ENCODE peak calls at places on chromosomes 11 and 22, in ten cellular contexts. One of them, this sample, is unnamed. For H3K27me3, the result is how much of the 10 kb centered on the place peaks cover.

GRCh38 chr11:66454828-66455227 is 11.9 kb upstream of the PELI3 start:
- DNase-seq in right lobe of liver: no peak
- DNase-seq in heart left ventricle: no peak
- DNase-seq in psoas muscle: no peak
- DNase-seq in uterus: no peak
- DNase-seq in esophagus muscularis mucosa: no peak
- DNase-seq in CD8-positive, alpha-beta memory T cell: no peak
- DNase-seq in neural progenitor cell: no peak
- DNase-seq in AG04450: no peak
- DNase-seq in ascending aorta: no peak
- DNase-seq in this sample: no peak

GRCh38 chr11:6474806-6475500 is 1.2 kb upstream of the TRIM3 start:
- DNase-seq in right lobe of liver: no peak
- DNase-seq in heart left ventricle: no peak
- DNase-seq in psoas muscle: no peak
- DNase-seq in uterus: no peak
- DNase-seq in esophagus muscularis mucosa: no peak
- DNase-seq in CD8-positive, alpha-beta memory T cell: no peak
- DNase-seq in neural progenitor cell: no peak
- DNase-seq in AG04450: no peak
- DNase-seq in ascending aorta: no peak
- DNase-seq in this sample: no peak

GRCh38 chr11:133234883-133235282 is 297.4 kb downstream of the OPCML start:
- DNase-seq in right lobe of liver: no peak
- DNase-seq in heart left ventricle: no peak
- DNase-seq in psoas muscle: no peak
- DNase-seq in uterus: no peak
- DNase-seq in esophagus muscularis mucosa: no peak
- DNase-seq in CD8-positive, alpha-beta memory T cell: no peak
- DNase-seq in neural progenitor cell: peak
- DNase-seq in AG04450: no peak
- DNase-seq in ascending aorta: no peak
- DNase-seq in this sample: no peak

GRCh38 chr11:1005913-1006312 is 30.6 kb downstream of the MUC6 start:
- DNase-seq in right lobe of liver: no peak
- DNase-seq in heart left ventricle: peak
- DNase-seq in psoas muscle: peak
- DNase-seq in uterus: peak
- DNase-seq in esophagus muscularis mucosa: no peak
- DNase-seq in CD8-positive, alpha-beta memory T cell: no peak
- DNase-seq in neural progenitor cell: no peak
- DNase-seq in AG04450: no peak
- DNase-seq in ascending aorta: no peak
- DNase-seq in this sample: no peak

GRCh38 chr11:113182288-113182687 is 132.1 kb upstream of the TTC12 start:
- DNase-seq in right lobe of liver: no peak
- DNase-seq in heart left ventricle: no peak
- DNase-seq in psoas muscle: no peak
- DNase-seq in uterus: no peak
- DNase-seq in esophagus muscularis mucosa: no peak
- DNase-seq in CD8-positive, alpha-beta memory T cell: no peak
- DNase-seq in neural progenitor cell: no peak
- DNase-seq in AG04450: no peak
- DNase-seq in ascending aorta: no peak
- DNase-seq in this sample: no peak

GRCh38 chr11:100573911-100574513 is 113.1 kb upstream of the ARHGAP42 start:
- DNase-seq in right lobe of liver: no peak
- DNase-seq in heart left ventricle: no peak
- DNase-seq in psoas muscle: no peak
- DNase-seq in uterus: no peak
- DNase-seq in esophagus muscularis mucosa: no peak
- DNase-seq in CD8-positive, alpha-beta memory T cell: no peak
- DNase-seq in neural progenitor cell: no peak
- DNase-seq in AG04450: no peak
- DNase-seq in ascending aorta: no peak
- DNase-seq in this sample: no peak

GRCh38 chr11:4094348-4095291 is at the start of gene RRM1:
- DNase-seq in right lobe of liver: peak
- DNase-seq in heart left ventricle: peak
- DNase-seq in psoas muscle: peak
- DNase-seq in uterus: peak
- DNase-seq in esophagus muscularis mucosa: peak
- DNase-seq in CD8-positive, alpha-beta memory T cell: peak
- DNase-seq in neural progenitor cell: peak
- DNase-seq in AG04450: peak
- DNase-seq in ascending aorta: peak
- DNase-seq in this sample: peak

GRCh38 chr11:74725701-74726100 is 5.5 kb downstream of the CHRDL2 start:
- DNase-seq in right lobe of liver: no peak
- DNase-seq in heart left ventricle: no peak
- DNase-seq in psoas muscle: no peak
- DNase-seq in uterus: no peak
- DNase-seq in esophagus muscularis mucosa: no peak
- DNase-seq in CD8-positive, alpha-beta memory T cell: no peak
- DNase-seq in neural progenitor cell: no peak
- DNase-seq in AG04450: peak
- DNase-seq in ascending aorta: no peak
- DNase-seq in this sample: no peak

GRCh38 chr11:87265132-87265531 is 227.4 kb downstream of the TMEM135 start:
- DNase-seq in right lobe of liver: no peak
- DNase-seq in heart left ventricle: no peak
- DNase-seq in psoas muscle: no peak
- DNase-seq in uterus: no peak
- DNase-seq in esophagus muscularis mucosa: no peak
- DNase-seq in CD8-positive, alpha-beta memory T cell: no peak
- DNase-seq in neural progenitor cell: no peak
- DNase-seq in AG04450: peak
- DNase-seq in ascending aorta: no peak
- DNase-seq in this sample: no peak

GRCh38 chr22:25461301-25461700 is 103.2 kb upstream of the GRK3 start:
- DNase-seq in right lobe of liver: no peak
- DNase-seq in heart left ventricle: no peak
- DNase-seq in psoas muscle: no peak
- DNase-seq in uterus: no peak
- DNase-seq in esophagus muscularis mucosa: no peak
- DNase-seq in CD8-positive, alpha-beta memory T cell: no peak
- DNase-seq in neural progenitor cell: no peak
- DNase-seq in AG04450: no peak
- DNase-seq in ascending aorta: no peak
- DNase-seq in this sample: no peak

GRCh38 chr22:41994506-41994905 is 4.1 kb upstream of the WBP2NL start:
- DNase-seq in right lobe of liver: no peak
- DNase-seq in heart left ventricle: no peak
- DNase-seq in psoas muscle: no peak
- DNase-seq in uterus: no peak
- DNase-seq in esophagus muscularis mucosa: no peak
- DNase-seq in CD8-positive, alpha-beta memory T cell: no peak
- DNase-seq in neural progenitor cell: no peak
- DNase-seq in AG04450: no peak
- DNase-seq in ascending aorta: no peak
- DNase-seq in this sample: no peak

GRCh38 chr11:129974672-129975071 is 28.0 kb downstream of the PRDM10 start:
- DNase-seq in right lobe of liver: no peak
- DNase-seq in heart left ventricle: no peak
- DNase-seq in psoas muscle: no peak
- DNase-seq in uterus: no peak
- DNase-seq in esophagus muscularis mucosa: no peak
- DNase-seq in CD8-positive, alpha-beta memory T cell: no peak
- DNase-seq in neural progenitor cell: no peak
- DNase-seq in AG04450: no peak
- DNase-seq in ascending aorta: no peak
- DNase-seq in this sample: no peak

GRCh38 chr11:2746401-2747230 is 46.8 kb upstream of the KCNQ1OT1 start:
- DNase-seq in right lobe of liver: peak
- DNase-seq in heart left ventricle: peak
- DNase-seq in psoas muscle: peak
- DNase-seq in uterus: no peak
- DNase-seq in esophagus muscularis mucosa: no peak
- DNase-seq in CD8-positive, alpha-beta memory T cell: no peak
- DNase-seq in neural progenitor cell: no peak
- DNase-seq in AG04450: no peak
- DNase-seq in ascending aorta: no peak
- DNase-seq in this sample: no peak

GRCh38 chr11:10651579-10652361 is 41.8 kb downstream of the IRAG1 start:
- DNase-seq in right lobe of liver: no peak
- DNase-seq in heart left ventricle: peak
- DNase-seq in psoas muscle: no peak
- DNase-seq in uterus: no peak
- DNase-seq in esophagus muscularis mucosa: no peak
- DNase-seq in CD8-positive, alpha-beta memory T cell: no peak
- DNase-seq in neural progenitor cell: no peak
- DNase-seq in AG04450: no peak
- DNase-seq in ascending aorta: peak
- DNase-seq in this sample: no peak

GRCh38 chr11:688681-689080 is 6.3 kb downstream of the DEAF1 start:
- DNase-seq in right lobe of liver: no peak
- DNase-seq in heart left ventricle: no peak
- DNase-seq in psoas muscle: no peak
- DNase-seq in uterus: no peak
- DNase-seq in esophagus muscularis mucosa: no peak
- DNase-seq in CD8-positive, alpha-beta memory T cell: no peak
- DNase-seq in neural progenitor cell: no peak
- DNase-seq in AG04450: no peak
- DNase-seq in ascending aorta: no peak
- DNase-seq in this sample: no peak

GRCh38 chr11:94130589-94131362 is 2.1 kb downstream of the PANX1 start:
- DNase-seq in right lobe of liver: no peak
- DNase-seq in heart left ventricle: no peak
- DNase-seq in psoas muscle: no peak
- DNase-seq in uterus: peak
- DNase-seq in esophagus muscularis mucosa: peak
- DNase-seq in CD8-positive, alpha-beta memory T cell: no peak
- DNase-seq in neural progenitor cell: no peak
- DNase-seq in AG04450: no peak
- DNase-seq in ascending aorta: peak
- DNase-seq in this sample: peak

GRCh38 chr11:13880719-13881118 is 81.8 kb upstream of the SPON1 start:
- DNase-seq in right lobe of liver: no peak
- DNase-seq in heart left ventricle: no peak
- DNase-seq in psoas muscle: no peak
- DNase-seq in uterus: no peak
- DNase-seq in esophagus muscularis mucosa: peak
- DNase-seq in CD8-positive, alpha-beta memory T cell: no peak
- DNase-seq in neural progenitor cell: no peak
- DNase-seq in AG04450: no peak
- DNase-seq in ascending aorta: no peak
- DNase-seq in this sample: no peak

GRCh38 chr22:23834830-23835772 is 3.7 kb downstream of the DERL3 start:
- DNase-seq in right lobe of liver: peak
- DNase-seq in heart left ventricle: peak
- DNase-seq in psoas muscle: peak
- DNase-seq in uterus: peak
- DNase-seq in esophagus muscularis mucosa: no peak
- DNase-seq in CD8-positive, alpha-beta memory T cell: no peak
- DNase-seq in neural progenitor cell: no peak
- DNase-seq in AG04450: no peak
- DNase-seq in ascending aorta: peak
- DNase-seq in this sample: no peak

DNA sequence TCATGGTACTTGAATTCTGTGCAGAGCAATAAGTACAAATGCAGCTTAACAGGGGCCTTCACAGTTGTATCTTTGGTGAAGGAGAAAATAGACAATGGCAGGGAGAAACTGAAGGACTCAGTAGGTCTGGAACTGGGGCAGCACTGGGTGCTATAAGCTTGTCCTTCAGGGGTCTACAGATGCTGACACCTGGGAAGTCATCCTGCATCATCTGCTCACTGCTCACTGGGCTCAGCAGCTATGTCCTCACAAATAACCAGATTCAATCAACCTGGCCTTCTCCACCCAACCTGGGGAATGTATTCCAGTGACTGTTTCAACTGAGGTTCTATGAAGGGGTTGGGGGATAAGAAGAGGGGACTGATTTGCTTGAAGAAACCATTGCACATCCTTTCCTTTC is 117.0 kb downstream of the ZNF280B start:
- DNase-seq in right lobe of liver: no peak
- DNase-seq in heart left ventricle: no peak
- DNase-seq in psoas muscle: no peak
- DNase-seq in uterus: no peak
- DNase-seq in esophagus muscularis mucosa: peak
- DNase-seq in CD8-positive, alpha-beta memory T cell: no peak
- DNase-seq in neural progenitor cell: no peak
- DNase-seq in AG04450: no peak
- DNase-seq in ascending aorta: no peak
- DNase-seq in this sample: no peak
- H3K27me3 ChIP-seq in right lobe of liver: under half
- H3K27me3 ChIP-seq in heart left ventricle: under half
- H3K27me3 ChIP-seq in psoas muscle: under half
- H3K27me3 ChIP-seq in uterus: under half
- H3K27me3 ChIP-seq in esophagus muscularis mucosa: under half
- H3K27me3 ChIP-seq in CD8-positive, alpha-beta memory T cell: under half
- H3K27me3 ChIP-seq in neural progenitor cell: half or more
- H3K27me3 ChIP-seq in AG04450: under half
- H3K27me3 ChIP-seq in ascending aorta: under half
- H3K27me3 ChIP-seq in this sample: under half

GRCh38 chr22:18971321-18971751 is 35.2 kb upstream of the PRODH start:
- DNase-seq in right lobe of liver: no peak
- DNase-seq in heart left ventricle: no peak
- DNase-seq in psoas muscle: peak
- DNase-seq in uterus: no peak
- DNase-seq in esophagus muscularis mucosa: no peak
- DNase-seq in CD8-positive, alpha-beta memory T cell: no peak
- DNase-seq in neural progenitor cell: no peak
- DNase-seq in AG04450: no peak
- DNase-seq in ascending aorta: no peak
- DNase-seq in this sample: no peak
- H3K4me3 ChIP-seq in right lobe of liver: no peak
- H3K4me3 ChIP-seq in heart left ventricle: no peak
- H3K4me3 ChIP-seq in psoas muscle: no peak
- H3K4me3 ChIP-seq in uterus: no peak
- H3K4me3 ChIP-seq in esophagus muscularis mucosa: no peak
- H3K4me3 ChIP-seq in CD8-positive, alpha-beta memory T cell: no peak
- H3K4me3 ChIP-seq in neural progenitor cell: peak
- H3K4me3 ChIP-seq in AG04450: no peak
- H3K4me3 ChIP-seq in ascending aorta: no peak
- H3K4me3 ChIP-seq in this sample: no peak

DNA sequence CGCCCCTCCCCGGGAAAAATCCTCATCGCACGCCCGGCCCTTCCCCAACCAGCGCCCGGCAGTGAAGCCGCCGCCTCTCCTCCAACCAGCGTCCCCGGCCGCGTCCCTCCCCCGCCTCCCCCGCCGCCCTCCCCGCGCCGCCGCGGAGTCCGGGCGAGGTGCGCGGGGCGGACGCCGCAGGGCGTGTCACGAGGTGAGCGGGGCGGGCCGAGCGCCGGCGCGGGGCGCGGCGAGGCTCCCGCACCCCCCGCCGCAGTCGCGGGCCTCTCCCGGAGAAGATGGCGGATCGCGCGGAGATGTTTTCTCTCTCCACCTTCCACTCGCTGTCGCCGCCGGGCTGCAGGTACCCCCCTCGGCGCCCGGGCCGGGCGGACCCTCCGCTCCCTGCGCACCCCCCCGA is at the start of gene MAPK8IP2:
- DNase-seq in right lobe of liver: no peak
- DNase-seq in heart left ventricle: no peak
- DNase-seq in psoas muscle: no peak
- DNase-seq in uterus: no peak
- DNase-seq in esophagus muscularis mucosa: no peak
- DNase-seq in CD8-positive, alpha-beta memory T cell: no peak
- DNase-seq in neural progenitor cell: peak
- DNase-seq in AG04450: no peak
- DNase-seq in ascending aorta: no peak
- DNase-seq in this sample: no peak
- H3K27me3 ChIP-seq in right lobe of liver: under half
- H3K27me3 ChIP-seq in heart left ventricle: half or more
- H3K27me3 ChIP-seq in psoas muscle: under half
- H3K27me3 ChIP-seq in uterus: under half
- H3K27me3 ChIP-seq in esophagus muscularis mucosa: under half
- H3K27me3 ChIP-seq in CD8-positive, alpha-beta memory T cell: under half
- H3K27me3 ChIP-seq in neural progenitor cell: half or more
- H3K27me3 ChIP-seq in AG04450: half or more
- H3K27me3 ChIP-seq in ascending aorta: under half
- H3K27me3 ChIP-seq in this sample: under half

GRCh38 chr11:67503119-67504022 is 1.8 kb downstream of the PITPNM1 start:
- DNase-seq in right lobe of liver: peak
- DNase-seq in heart left ventricle: no peak
- DNase-seq in psoas muscle: no peak
- DNase-seq in uterus: no peak
- DNase-seq in esophagus muscularis mucosa: no peak
- DNase-seq in CD8-positive, alpha-beta memory T cell: no peak
- DNase-seq in neural progenitor cell: peak
- DNase-seq in AG04450: no peak
- DNase-seq in ascending aorta: no peak
- DNase-seq in this sample: no peak
- H3K4me3 ChIP-seq in right lobe of liver: no peak
- H3K4me3 ChIP-seq in heart left ventricle: peak
- H3K4me3 ChIP-seq in psoas muscle: peak
- H3K4me3 ChIP-seq in uterus: peak
- H3K4me3 ChIP-seq in esophagus muscularis mucosa: peak
- H3K4me3 ChIP-seq in CD8-positive, alpha-beta memory T cell: no peak
- H3K4me3 ChIP-seq in neural progenitor cell: peak
- H3K4me3 ChIP-seq in AG04450: peak
- H3K4me3 ChIP-seq in ascending aorta: peak
- H3K4me3 ChIP-seq in this sample: peak

This sample was measured in BJ.